ENCODE peak calls at places on chromosomes 1 and 21, in four cellular contexts. Q is cardiac muscle cell; I is GM12892; H is CD4-positive, alpha-beta T cell. Y is an unnamed sample.
A peak's percentile ranks its signal among the peaks of the same experiment; 100 is the strongest.

GRCh38 chr1:200659269-200659668 is 10.4 kb downstream of the DDX59 start:
- DNase-seq in I (no peak), Q (no peak), H (no peak), Y (no peak)

GRCh38 chr21:44083631-44084291 is 23.4 kb upstream of the PWP2 start:
- DNase-seq in Q (no peak), H (peak; percentile 62), I (no peak), Y (no peak)

GRCh38 chr1:211935448-211935970 is 99.8 kb downstream of the INTS7 start:
- DNase-seq in H (no peak), I (peak; percentile 48), Q (peak; percentile 22), Y (peak; percentile 90)

GRCh38 chr1:54404939-54405880 is 984 bp downstream of the SSBP3 start:
- DNase-seq in Q (peak; percentile 44), I (no peak), H (no peak), Y (no peak)

GRCh38 chr1:205271277-205271676 is 43.5 kb downstream of the TMCC2 start:
- DNase-seq in I (no peak), Q (no peak), H (no peak), Y (no peak)

GRCh38 chr1:110771245-110772022 is 96.7 kb upstream of the KCNA3 start:
- DNase-seq in H (no peak), I (no peak), Q (no peak), Y (no peak)

GRCh38 chr1:113453771-113454083 is 63.4 kb downstream of the MAGI3 start:
- DNase-seq in Q (no peak), I (no peak), H (no peak), Y (no peak)

GRCh38 chr1:99727575-99728190 is 38.8 kb downstream of the FRRS1 start:
- DNase-seq in Q (no peak), H (no peak), I (no peak), Y (no peak)

GRCh38 chr1:103529746-103530145 is 4.2 kb downstream of the RNPC3 start:
- DNase-seq in Q (no peak), H (no peak), I (no peak), Y (no peak)

GRCh38 chr1:167059045-167059728 is 31.0 kb downstream of the GPA33 start:
- DNase-seq in I (no peak), Q (peak; percentile 75), H (peak; percentile 65), Y (peak; percentile 27)

GRCh38 chr21:23804866-23805265 is 1802.4 kb downstream of the MRPL39 start:
- DNase-seq in Q (no peak), H (no peak), I (no peak), Y (no peak)

GRCh38 chr1:7117599-7118281 is 332.5 kb downstream of the CAMTA1 start:
- DNase-seq in I (no peak), H (no peak), Q (peak; percentile 74), Y (no peak)

GRCh38 chr1:29831500-29832117 is 595.3 kb downstream of the PTPRU start:
- DNase-seq in I (no peak), Q (no peak), H (no peak), Y (no peak)

GRCh38 chr1:178278135-178278534 is 184.2 kb downstream of the RASAL2 start:
- DNase-seq in Q (no peak), I (no peak), H (no peak), Y (no peak)

GRCh38 chr21:42161401-42161956 is 57.5 kb upstream of the ABCG1 start:
- DNase-seq in Q (no peak), I (no peak), H (no peak), Y (no peak)

GRCh38 chr1:41479000-41479807 is 5.3 kb downstream of the EDN2 start:
- DNase-seq in I (no peak), Q (no peak), H (no peak), Y (no peak)

GRCh38 chr1:170836146-170836545 is 99.2 kb upstream of the MROH9 start:
- DNase-seq in H (no peak), Q (no peak), I (no peak), Y (no peak)

Y was measured in GM12864.